ENCODE peak calls at places on chromosome 16, in six cellular contexts. V is CD8-positive, alpha-beta T cell; X is K562; C is prostate gland; L is kidney epithelial cell; F is GM23338. G is an unnamed sample.

GRCh38 chr16:89120921-89121351 is 27.3 kb downstream of the ACSF3 start:
- DNase-seq in V (no peak), L (no peak), X (no peak), C (no peak), F (no peak), G (no peak)

GRCh38 chr16:46916980-46917379 is 32.8 kb downstream of the GPT2 start:
- DNase-seq in L (no peak), F (no peak), X (peak; percentile 52), V (no peak), C (no peak), G (no peak)

GRCh38 chr16:11828696-11829095 is 22.6 kb downstream of the RSL1D1 start:
- DNase-seq in F (no peak), L (no peak), V (no peak), X (no peak), C (no peak), G (no peak)

GRCh38 chr16:53922805-53923645 is 219.1 kb downstream of the FTO start:
- DNase-seq in F (no peak), V (no peak), L (no peak), C (no peak), X (no peak), G (no peak)

GRCh38 chr16:73414636-73415035 is 366.7 kb upstream of the ZFHX3 start:
- DNase-seq in F (no peak), X (no peak), V (no peak), C (no peak), L (no peak), G (no peak)

GRCh38 chr16:23896832-23897821 is 61.3 kb downstream of the PRKCB start:
- DNase-seq in X (no peak), L (no peak), V (no peak), F (no peak), C (no peak), G (no peak)

GRCh38 chr16:56286819-56287218 is 95.5 kb downstream of the GNAO1 start:
- DNase-seq in L (no peak), C (no peak), V (no peak), F (no peak), X (no peak), G (no peak)

GRCh38 chr16:54236761-54237160 is 49.8 kb downstream of the IRX3 start:
- DNase-seq in L (no peak), F (no peak), V (no peak), X (no peak), C (no peak), G (no peak)

GRCh38 chr16:30155188-30155587 is 28.2 kb upstream of the CORO1A start:
- DNase-seq in X (no peak), V (no peak), L (no peak), C (no peak), F (no peak), G (no peak)

GRCh38 chr16:73949574-73950348 is 346.9 kb upstream of the PSMD7 start:
- DNase-seq in C (peak; percentile 44), X (no peak), L (peak; percentile 16), V (no peak), F (no peak), G (no peak)

GRCh38 chr16:76910931-76911330 is 280.1 kb upstream of the MON1B start:
- DNase-seq in C (no peak), F (no peak), L (no peak), V (no peak), X (no peak), G (no peak)

DNA sequence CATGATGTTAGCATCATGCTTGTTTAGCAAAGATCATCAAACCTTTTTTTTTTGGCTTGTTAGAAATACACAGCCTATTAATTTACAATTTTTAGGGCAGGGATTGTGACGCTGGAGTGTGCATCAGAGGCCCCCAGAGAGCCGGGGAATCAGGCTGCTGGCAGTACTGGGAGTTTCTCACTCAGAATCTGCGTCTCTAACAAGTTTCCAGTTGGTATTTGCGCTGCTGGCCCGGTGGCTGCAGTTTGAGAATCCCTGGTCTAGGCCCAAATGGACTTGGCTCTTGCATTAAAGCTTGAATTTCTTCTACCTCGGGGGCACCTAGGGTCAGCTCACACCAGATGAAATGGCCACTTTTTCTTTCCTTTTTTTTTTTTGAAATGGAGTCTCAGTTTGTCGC is 150.9 kb upstream of the CIBAR2 start:
- DNase-seq in C (no peak), F (no peak), X (no peak), L (no peak), V (no peak), G (no peak)
- H3K36me3 ChIP-seq in C (no peaks in the 10 kb centered on the region), F (no peaks in the 10 kb centered on the region), X (no peaks in the 10 kb centered on the region), L (no peaks in the 10 kb centered on the region), V (no peaks in the 10 kb centered on the region), G (no peaks in the 10 kb centered on the region)

DNA sequence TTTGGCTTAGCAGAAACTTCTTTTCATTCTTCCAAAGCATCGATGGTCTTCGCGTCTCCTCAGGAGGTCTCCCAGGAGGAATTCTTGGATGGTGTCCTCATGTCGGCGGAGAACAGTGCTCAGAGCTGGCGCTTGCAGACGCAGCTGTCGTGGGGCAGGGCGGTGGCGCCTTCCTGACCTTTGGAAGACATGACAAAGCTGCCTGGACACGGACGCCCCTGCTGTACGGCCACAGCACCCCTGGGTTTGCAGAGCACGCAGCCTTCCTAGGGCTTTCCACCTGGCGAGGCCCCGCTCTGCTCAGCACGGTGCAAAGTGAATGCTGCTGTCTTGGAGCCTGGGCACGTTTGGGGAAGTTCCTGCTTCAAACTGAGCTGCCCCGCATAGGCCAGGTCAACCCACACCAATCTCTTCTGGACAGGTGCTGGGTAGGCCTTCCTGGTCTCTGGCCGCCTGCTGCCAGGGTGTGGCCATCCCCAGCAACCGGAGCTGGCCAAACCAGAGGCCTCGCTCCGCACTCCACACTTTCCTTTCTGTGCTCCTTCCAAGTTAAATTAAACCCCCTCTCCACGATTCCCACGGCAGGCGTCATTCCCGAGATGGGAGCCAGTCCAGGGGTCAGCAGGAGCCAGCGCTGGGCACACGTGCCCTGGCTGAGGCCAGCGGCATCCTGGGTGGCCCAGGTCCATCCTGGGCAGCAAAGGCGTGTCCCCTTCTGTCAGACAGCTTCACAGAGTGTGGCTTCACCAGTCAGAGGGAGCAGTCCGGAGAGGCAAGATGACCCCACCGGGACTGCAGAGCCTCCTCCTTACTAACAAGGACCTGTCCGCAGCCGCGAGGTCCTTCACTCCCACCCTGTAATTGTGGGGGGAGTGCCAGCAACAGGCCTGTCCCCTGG is 15.0 kb upstream of the KREMEN2 start:
- DNase-seq in V (no peak), F (no peak), C (no peak), X (no peak), L (no peak), G (no peak)
- H3K4me3 ChIP-seq in V (no peak overlapping the region), F (no peak overlapping the region), C (no peak overlapping the region), X (no peak overlapping the region), L (no peak overlapping the region), G (no peak overlapping the region)

DNA sequence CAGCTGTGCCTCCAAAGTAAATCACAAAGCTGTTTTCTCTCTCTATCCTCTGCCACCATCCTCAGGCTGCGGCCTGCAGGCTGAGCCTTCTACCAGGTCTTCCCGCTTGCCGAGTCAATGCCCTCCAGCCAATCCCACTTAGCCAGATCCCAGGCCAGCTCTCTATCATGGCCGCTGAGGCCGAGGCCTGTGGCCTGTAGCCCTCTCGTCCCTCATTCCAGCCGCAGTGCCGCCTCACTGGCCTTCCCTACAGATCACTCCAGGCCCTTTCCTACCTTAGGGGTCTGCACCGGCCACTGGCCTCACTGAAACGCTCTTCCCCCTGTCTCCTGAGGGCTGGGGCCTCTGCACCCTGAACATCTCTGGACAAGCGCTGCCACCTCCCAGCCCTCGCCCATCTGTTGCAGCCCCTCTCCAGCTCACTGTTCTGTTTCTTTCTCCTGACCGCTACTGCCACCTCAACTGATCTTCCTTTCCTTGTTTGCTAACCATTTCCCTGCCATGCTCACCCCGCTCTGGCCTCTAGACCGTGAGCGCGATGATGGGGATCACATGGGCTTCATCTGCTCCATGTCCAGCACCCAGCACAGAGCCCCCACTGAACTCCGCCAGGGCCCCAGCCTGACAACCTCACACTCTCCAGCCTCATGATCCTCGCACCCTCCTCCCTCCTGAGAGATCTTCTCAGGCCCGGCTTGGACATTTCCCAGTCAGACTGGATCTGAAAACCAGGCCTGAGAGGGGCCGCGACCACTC is 8.5 kb downstream of the KNOP1 start:
- DNase-seq in C (no peak), V (no peak), X (no peak), L (no peak), F (no peak), G (no peak)
- H3K36me3 ChIP-seq in C (peaks cover 3% of the 10 kb centered on the region), V (peaks cover 31% of the 10 kb centered on the region), X (peaks cover 97% of the 10 kb centered on the region), L (peaks cover 4% of the 10 kb centered on the region), F (peaks cover 43% of the 10 kb centered on the region), G (peaks cover 27% of the 10 kb centered on the region)

GRCh38 chr16:8886593-8887437 is 4.7 kb downstream of the LITAFD start:
- DNase-seq in F (no peak), L (no peak), C (no peak), V (no peak), X (no peak), G (no peak)

GRCh38 chr16:8887438-8887765 is 5.3 kb downstream of the LITAFD start:
- DNase-seq in V (no peak), C (no peak), X (no peak), F (no peak), L (no peak), G (no peak)

GRCh38 chr16:8889893-8890548 is 7.9 kb downstream of the LITAFD start:
- DNase-seq in L (no peak), C (no peak), F (no peak), X (no peak), V (no peak), G (no peak)

GRCh38 chr16:8888951-8889892 is 7.1 kb downstream of the LITAFD start:
- DNase-seq in L (no peak), F (no peak), V (no peak), C (no peak), X (no peak), G (no peak)

GRCh38 chr16:8887952-8888560 is 5.9 kb downstream of the LITAFD start:
- DNase-seq in C (peak; percentile 56), X (no peak), F (no peak), V (no peak), L (no peak), G (no peak)
- H3K4me3 ChIP-seq in C (no peak overlapping the region), X (no peak overlapping the region), F (no peak overlapping the region), V (no peak overlapping the region), L (no peak overlapping the region), G (no peak overlapping the region)

GRCh38 chr16:31188450-31189411 is 8.8 kb downstream of the FUS start:
- DNase-seq in L (no peak), C (no peak), V (no peak), X (no peak), F (no peak), G (no peak)
- H3K36me3 ChIP-seq in L (peaks cover 12% of the 10 kb centered on the region), C (peaks cover 57% of the 10 kb centered on the region), V (peaks cover 90% of the 10 kb centered on the region), X (peaks cover 99% of the 10 kb centered on the region), F (peaks cover 100% of the 10 kb centered on the region), G (peaks cover 95% of the 10 kb centered on the region)

GRCh38 chr16:28039493-28039892 is 24.0 kb downstream of the GSG1L start:
- DNase-seq in X (no peak), L (no peak), F (no peak), C (no peak), V (no peak), G (no peak)

GRCh38 chr16:28035866-28036393 is 27.6 kb downstream of the GSG1L start:
- DNase-seq in L (no peak), X (no peak), V (no peak), F (no peak), C (no peak), G (no peak)

GRCh38 chr16:28040039-28040438 is 23.5 kb downstream of the GSG1L start:
- DNase-seq in X (no peak), V (no peak), F (peak; percentile 63), L (no peak), C (no peak), G (no peak)

GRCh38 chr16:28041615-28042014 is 21.9 kb downstream of the GSG1L start:
- DNase-seq in V (no peak), L (no peak), C (no peak), X (no peak), F (no peak), G (no peak)

DNA sequence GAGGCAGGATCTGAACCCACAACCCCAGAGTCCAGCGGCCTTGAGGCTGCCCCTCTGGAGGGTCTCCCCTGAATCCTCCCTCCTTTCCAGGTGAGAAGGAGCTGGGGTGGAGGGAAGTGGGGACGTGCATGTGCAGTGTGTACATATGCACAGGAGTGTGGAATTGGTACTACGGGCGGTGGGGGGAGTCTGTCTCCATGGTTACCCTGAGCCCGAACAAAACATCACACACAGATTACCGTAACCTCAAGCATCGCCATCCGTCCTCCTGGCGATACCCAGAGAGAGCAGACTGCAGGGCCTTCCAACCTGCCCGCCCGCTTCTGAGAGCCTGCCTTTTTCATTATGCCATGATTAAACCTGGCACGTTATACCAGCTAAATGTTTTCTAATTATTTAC is 25.1 kb downstream of the GSG1L start:
- DNase-seq in V (no peak), L (no peak), C (no peak), F (no peak), X (peak; percentile 26), G (no peak)
- H3K4me3 ChIP-seq in V (no peak overlapping the region), L (no peak overlapping the region), C (no peak overlapping the region), F (no peak overlapping the region), X (no peak overlapping the region), G (no peak overlapping the region)

G was measured in thoracic aorta.